ENCODE peak calls at places on chromosomes 7 and 10, in four cellular contexts. Y, U, N and F are unnamed samples.

GRCh38 chr10:82692458-82692857 is 817.5 kb downstream of the NRG3 start:
- DNase-seq in Y (no peak), N (no peak), U (no peak), F (no peak)

GRCh38 chr7:47266131-47266706 is 315.7 kb downstream of the TNS3 start:
- DNase-seq in U (peak; percentile 50), Y (peak; percentile 69), N (peak; percentile 70), F (peak; percentile 30)

GRCh38 chr7:104758504-104758903 is 255.5 kb upstream of the KMT2E start:
- DNase-seq in Y (no peak), N (no peak), U (no peak), F (no peak)

GRCh38 chr10:60384708-60385398 is 4.8 kb downstream of the ANK3 start:
- DNase-seq in N (no peak), Y (no peak), U (peak; percentile 18), F (no peak)

GRCh38 chr10:124827474-124827873 is 25.9 kb downstream of the ABRAXAS2 start:
- DNase-seq in U (no peak), N (no peak), Y (no peak), F (no peak)

GRCh38 chr7:12623885-12624498 is 53.5 kb downstream of the SCIN start:
- DNase-seq in U (no peak), Y (no peak), N (no peak), F (no peak)

GRCh38 chr10:69220041-69220451 is at the start of gene HKDC1:
- DNase-seq in N (no peak), Y (no peak), U (no peak), F (no peak)

GRCh38 chr7:132076301-132077049 is 499.8 kb downstream of the PLXNA4 start:
- DNase-seq in U (no peak), N (no peak), Y (no peak), F (no peak)

GRCh38 chr7:22356855-22357310 is at the start of gene RAPGEF5:
- DNase-seq in Y (peak; percentile 81), U (no peak), N (peak; percentile 12), F (peak; percentile 75)

GRCh38 chr7:24732646-24733413 is 24.4 kb downstream of the GSDME start:
- DNase-seq in Y (no peak), U (no peak), N (no peak), F (no peak)

GRCh38 chr10:96536129-96536528 is 22.4 kb upstream of the TLL2 start:
- DNase-seq in Y (no peak), N (no peak), U (no peak), F (no peak)

GRCh38 chr10:46050956-46051355 is 4.9 kb upstream of the MSMB start:
- DNase-seq in U (no peak), Y (no peak), N (no peak), F (no peak)

GRCh38 chr7:129394101-129394500 is 40.1 kb upstream of the STRIP2 start:
- DNase-seq in N (no peak), Y (no peak), U (no peak), F (no peak)

GRCh38 chr7:147809785-147810184 is 780.8 kb upstream of the C7orf33 start:
- DNase-seq in Y (no peak), N (no peak), U (no peak), F (no peak)

GRCh38 chr10:16890691-16891090 is 73.5 kb upstream of the RSU1 start:
- DNase-seq in Y (no peak), U (no peak), N (no peak), F (no peak)

GRCh38 chr7:155649588-155649987 is 5.1 kb downstream of the RBM33 start:
- DNase-seq in Y (no peak), N (no peak), U (no peak), F (no peak)

GRCh38 chr10:47165711-47166404 is 134.1 kb upstream of the GDF10 start:
- DNase-seq in N (no peak), Y (peak; percentile 80), U (peak; percentile 60), F (no peak)